ENCODE peak calls at places on chromosome 18, in four cellular contexts. O, G, K and X are unnamed samples.

GRCh38 chr18:3429121-3429520 is 20.9 kb upstream of the TGIF1 start:
- DNase-seq in K (no peak), O (no peak), G (no peak), X (no peak)

GRCh38 chr18:50788284-50788683 is 31.5 kb downstream of the MRO start:
- DNase-seq in O (no peak), K (no peak), G (no peak), X (no peak)

GRCh38 chr18:40980171-40980570 is 974.9 kb upstream of the PIK3C3 start:
- DNase-seq in K (no peak), O (no peak), G (no peak), X (no peak)

GRCh38 chr18:29328932-29329331 is 1152.0 kb upstream of the CDH2 start:
- DNase-seq in G (no peak), K (no peak), O (no peak), X (no peak)

GRCh38 chr18:34131008-34131407 is 93.7 kb downstream of the NOL4 start:
- DNase-seq in O (no peak), G (no peak), K (no peak), X (no peak)

GRCh38 chr18:44541781-44542180 is 138.9 kb upstream of the SETBP1 start:
- DNase-seq in O (no peak), K (no peak), G (no peak), X (no peak)

GRCh38 chr18:13353424-13353823 is 134.9 kb downstream of the LDLRAD4 start:
- DNase-seq in K (no peak), G (no peak), O (no peak), X (no peak)

GRCh38 chr18:37429768-37430167 is 135.8 kb downstream of the CELF4 start:
- DNase-seq in O (no peak), G (no peak), K (no peak), X (no peak)

GRCh38 chr18:49510393-49511115 is 23.5 kb upstream of the C18orf32 start:
- DNase-seq in G (no peak), K (peak; percentile 40), O (no peak), X (peak; percentile 62)

GRCh38 chr18:75527848-75528247 is 100.3 kb upstream of the SMIM21 start:
- DNase-seq in K (no peak), G (no peak), O (no peak), X (no peak)

GRCh38 chr18:22136395-22136794 is 33.0 kb upstream of the GATA6 start:
- DNase-seq in G (no peak), O (no peak), K (no peak), X (no peak)